ENCODE peak calls at places on chromosome 5, in four cellular contexts. One of them, this sample, is unnamed.

GRCh38 chr5:177596775-177597238 is 3.1 kb upstream of the B4GALT7 start:
- DNase-seq in tibial nerve: no peak
- DNase-seq in CD8-positive, alpha-beta T cell: peak
- DNase-seq in A549: no peak
- DNase-seq in this sample: no peak

GRCh38 chr5:56610093-56610698 is 205.2 kb upstream of the MAP3K1 start:
- DNase-seq in CD8-positive, alpha-beta T cell: no peak
- DNase-seq in tibial nerve: no peak
- DNase-seq in A549: no peak
- DNase-seq in this sample: no peak

GRCh38 chr5:131211669-131212068 is 40.9 kb downstream of the LYRM7 start:
- DNase-seq in tibial nerve: no peak
- DNase-seq in CD8-positive, alpha-beta T cell: no peak
- DNase-seq in A549: no peak
- DNase-seq in this sample: no peak

GRCh38 chr5:163623524-163623923 is 118.1 kb downstream of the MAT2B start:
- DNase-seq in CD8-positive, alpha-beta T cell: no peak
- DNase-seq in A549: no peak
- DNase-seq in tibial nerve: no peak
- DNase-seq in this sample: no peak

GRCh38 chr5:78541058-78541624 is 107.4 kb downstream of the LHFPL2 start:
- DNase-seq in A549: no peak
- DNase-seq in CD8-positive, alpha-beta T cell: no peak
- DNase-seq in tibial nerve: no peak
- DNase-seq in this sample: no peak

GRCh38 chr5:166497705-166498104 is 1793.7 kb upstream of the WWC1 start:
- DNase-seq in CD8-positive, alpha-beta T cell: no peak
- DNase-seq in A549: no peak
- DNase-seq in tibial nerve: no peak
- DNase-seq in this sample: no peak

GRCh38 chr5:139684881-139685749 is 37.0 kb downstream of the CXXC5 start:
- DNase-seq in A549: no peak
- DNase-seq in tibial nerve: no peak
- DNase-seq in CD8-positive, alpha-beta T cell: no peak
- DNase-seq in this sample: peak

GRCh38 chr5:168120416-168121137 is 170.9 kb upstream of the WWC1 start:
- DNase-seq in A549: no peak
- DNase-seq in CD8-positive, alpha-beta T cell: no peak
- DNase-seq in tibial nerve: no peak
- DNase-seq in this sample: no peak

GRCh38 chr5:998975-999501 is 9.6 kb upstream of the NKD2 start:
- DNase-seq in CD8-positive, alpha-beta T cell: no peak
- DNase-seq in tibial nerve: peak
- DNase-seq in A549: no peak
- DNase-seq in this sample: no peak

GRCh38 chr5:141094481-141095262 is at the start of gene PCDHB2:
- DNase-seq in A549: peak
- DNase-seq in tibial nerve: no peak
- DNase-seq in CD8-positive, alpha-beta T cell: no peak
- DNase-seq in this sample: peak

GRCh38 chr5:133742370-133743036 is 130.2 kb upstream of the FSTL4 start:
- DNase-seq in tibial nerve: no peak
- DNase-seq in CD8-positive, alpha-beta T cell: no peak
- DNase-seq in A549: peak
- DNase-seq in this sample: no peak

GRCh38 chr5:68171101-68171558 is 44.4 kb upstream of the PIK3R1 start:
- DNase-seq in tibial nerve: peak
- DNase-seq in CD8-positive, alpha-beta T cell: no peak
- DNase-seq in A549: no peak
- DNase-seq in this sample: peak

GRCh38 chr5:114223866-114224265 is 138.0 kb upstream of the KCNN2 start:
- DNase-seq in tibial nerve: no peak
- DNase-seq in A549: no peak
- DNase-seq in CD8-positive, alpha-beta T cell: no peak
- DNase-seq in this sample: no peak

GRCh38 chr5:31731016-31731415 is 92.1 kb downstream of the PDZD2 start:
- DNase-seq in CD8-positive, alpha-beta T cell: no peak
- DNase-seq in A549: no peak
- DNase-seq in tibial nerve: no peak
- DNase-seq in this sample: no peak

GRCh38 chr5:9544502-9545300 is 1.2 kb downstream of the SEMA5A start:
- DNase-seq in A549: peak
- DNase-seq in CD8-positive, alpha-beta T cell: no peak
- DNase-seq in tibial nerve: peak
- DNase-seq in this sample: peak

GRCh38 chr5:1203968-1204692 is 2.7 kb downstream of the SLC6A19 start:
- DNase-seq in tibial nerve: no peak
- DNase-seq in CD8-positive, alpha-beta T cell: no peak
- DNase-seq in A549: no peak
- DNase-seq in this sample: no peak

GRCh38 chr5:162886717-162887116 is 550.7 kb upstream of the CCNG1 start:
- DNase-seq in tibial nerve: no peak
- DNase-seq in CD8-positive, alpha-beta T cell: no peak
- DNase-seq in A549: no peak
- DNase-seq in this sample: no peak

GRCh38 chr5:5905186-5905585 is 473.2 kb downstream of the MED10 start:
- DNase-seq in tibial nerve: no peak
- DNase-seq in A549: no peak
- DNase-seq in CD8-positive, alpha-beta T cell: no peak
- DNase-seq in this sample: no peak

GRCh38 chr5:1330146-1330846 is 14.6 kb downstream of the CLPTM1L start:
- DNase-seq in A549: no peak
- DNase-seq in tibial nerve: no peak
- DNase-seq in CD8-positive, alpha-beta T cell: no peak
- DNase-seq in this sample: no peak

GRCh38 chr5:179607449-179607931 is 16.0 kb downstream of the HNRNPH1 start:
- DNase-seq in tibial nerve: no peak
- DNase-seq in CD8-positive, alpha-beta T cell: no peak
- DNase-seq in A549: no peak
- DNase-seq in this sample: peak

GRCh38 chr5:161034456-161034855 is 182.4 kb upstream of the ATP10B start:
- DNase-seq in CD8-positive, alpha-beta T cell: no peak
- DNase-seq in A549: no peak
- DNase-seq in tibial nerve: no peak
- DNase-seq in this sample: no peak

GRCh38 chr5:72123764-72124163 is 16.5 kb downstream of the MAP1B start:
- DNase-seq in A549: no peak
- DNase-seq in tibial nerve: no peak
- DNase-seq in CD8-positive, alpha-beta T cell: no peak
- DNase-seq in this sample: no peak

GRCh38 chr5:72121753-72122445 is 14.6 kb downstream of the MAP1B start:
- DNase-seq in A549: no peak
- DNase-seq in CD8-positive, alpha-beta T cell: no peak
- DNase-seq in tibial nerve: no peak
- DNase-seq in this sample: no peak

GRCh38 chr5:72117281-72117680 is 10.0 kb downstream of the MAP1B start:
- DNase-seq in A549: no peak
- DNase-seq in tibial nerve: no peak
- DNase-seq in CD8-positive, alpha-beta T cell: no peak
- DNase-seq in this sample: no peak

GRCh38 chr5:72122619-72123018 is 15.3 kb downstream of the MAP1B start:
- DNase-seq in CD8-positive, alpha-beta T cell: no peak
- DNase-seq in tibial nerve: no peak
- DNase-seq in A549: no peak
- DNase-seq in this sample: no peak

GRCh38 chr5:72121052-72121451 is 13.8 kb downstream of the MAP1B start:
- DNase-seq in A549: no peak
- DNase-seq in tibial nerve: no peak
- DNase-seq in CD8-positive, alpha-beta T cell: no peak
- DNase-seq in this sample: no peak
- H3K4me3 ChIP-seq in A549: no peak
- H3K4me3 ChIP-seq in tibial nerve: no peak
- H3K4me3 ChIP-seq in CD8-positive, alpha-beta T cell: no peak
- H3K4me3 ChIP-seq in this sample: no peak

DNA sequence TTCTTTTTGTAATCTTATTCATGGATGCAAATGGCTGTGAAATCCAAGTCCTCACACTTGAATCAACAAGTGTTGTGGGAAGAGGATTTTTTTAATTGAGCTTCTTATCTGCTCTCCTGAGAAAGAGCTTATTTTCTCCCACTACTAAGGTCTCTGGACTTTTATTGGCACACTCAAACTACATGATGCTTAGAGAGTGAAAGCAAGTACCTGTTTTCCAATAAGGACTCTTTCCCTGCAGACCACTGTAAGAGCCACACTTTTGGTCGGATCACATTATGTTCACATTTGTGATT is 546.4 kb upstream of the ARRDC3 start:
- DNase-seq in CD8-positive, alpha-beta T cell: no peak
- DNase-seq in A549: no peak
- DNase-seq in tibial nerve: no peak
- DNase-seq in this sample: no peak
- TF ChIP-seq CTCF in CD8-positive, alpha-beta T cell: no peak
- TF ChIP-seq CTCF in A549: no peak
- TF ChIP-seq CTCF in tibial nerve: no peak
- TF ChIP-seq CTCF in this sample: no peak

GRCh38 chr5:11364531-11364930 is 539.7 kb downstream of the CTNND2 start:
- DNase-seq in A549: no peak
- DNase-seq in CD8-positive, alpha-beta T cell: no peak
- DNase-seq in tibial nerve: no peak
- DNase-seq in this sample: no peak
- H3K4me3 ChIP-seq in A549: no peak
- H3K4me3 ChIP-seq in CD8-positive, alpha-beta T cell: no peak
- H3K4me3 ChIP-seq in tibial nerve: no peak
- H3K4me3 ChIP-seq in this sample: no peak

DNA sequence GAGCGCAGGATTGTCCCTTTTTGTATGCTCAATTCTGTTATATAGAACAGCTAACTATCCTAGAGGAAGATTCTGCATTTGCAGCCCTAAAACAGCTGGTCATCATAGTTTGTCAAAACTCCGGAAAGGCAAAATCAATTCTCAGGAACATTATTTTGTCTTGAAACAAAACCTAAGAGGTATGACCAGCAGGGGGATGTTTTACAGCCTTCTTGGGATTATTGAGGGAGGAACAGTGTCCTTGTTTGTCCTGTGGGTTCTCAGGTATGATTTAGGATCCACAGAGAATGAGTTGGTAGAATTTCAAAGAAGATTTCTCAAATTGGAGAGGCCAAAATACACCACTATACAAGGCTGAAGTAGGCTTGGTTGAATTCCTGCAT is 136.4 kb downstream of the ZSWIM6 start:
- DNase-seq in A549: no peak
- DNase-seq in tibial nerve: no peak
- DNase-seq in CD8-positive, alpha-beta T cell: no peak
- DNase-seq in this sample: no peak
- TF ChIP-seq CTCF in A549: peak
- TF ChIP-seq CTCF in tibial nerve: no peak
- TF ChIP-seq CTCF in CD8-positive, alpha-beta T cell: no peak
- TF ChIP-seq CTCF in this sample: peak

GRCh38 chr5:159061834-159062530 is 37.7 kb downstream of the EBF1 start:
- DNase-seq in tibial nerve: no peak
- DNase-seq in CD8-positive, alpha-beta T cell: no peak
- DNase-seq in A549: no peak
- DNase-seq in this sample: no peak
- H3K4me3 ChIP-seq in tibial nerve: peak
- H3K4me3 ChIP-seq in CD8-positive, alpha-beta T cell: no peak
- H3K4me3 ChIP-seq in A549: no peak
- H3K4me3 ChIP-seq in this sample: peak

DNA sequence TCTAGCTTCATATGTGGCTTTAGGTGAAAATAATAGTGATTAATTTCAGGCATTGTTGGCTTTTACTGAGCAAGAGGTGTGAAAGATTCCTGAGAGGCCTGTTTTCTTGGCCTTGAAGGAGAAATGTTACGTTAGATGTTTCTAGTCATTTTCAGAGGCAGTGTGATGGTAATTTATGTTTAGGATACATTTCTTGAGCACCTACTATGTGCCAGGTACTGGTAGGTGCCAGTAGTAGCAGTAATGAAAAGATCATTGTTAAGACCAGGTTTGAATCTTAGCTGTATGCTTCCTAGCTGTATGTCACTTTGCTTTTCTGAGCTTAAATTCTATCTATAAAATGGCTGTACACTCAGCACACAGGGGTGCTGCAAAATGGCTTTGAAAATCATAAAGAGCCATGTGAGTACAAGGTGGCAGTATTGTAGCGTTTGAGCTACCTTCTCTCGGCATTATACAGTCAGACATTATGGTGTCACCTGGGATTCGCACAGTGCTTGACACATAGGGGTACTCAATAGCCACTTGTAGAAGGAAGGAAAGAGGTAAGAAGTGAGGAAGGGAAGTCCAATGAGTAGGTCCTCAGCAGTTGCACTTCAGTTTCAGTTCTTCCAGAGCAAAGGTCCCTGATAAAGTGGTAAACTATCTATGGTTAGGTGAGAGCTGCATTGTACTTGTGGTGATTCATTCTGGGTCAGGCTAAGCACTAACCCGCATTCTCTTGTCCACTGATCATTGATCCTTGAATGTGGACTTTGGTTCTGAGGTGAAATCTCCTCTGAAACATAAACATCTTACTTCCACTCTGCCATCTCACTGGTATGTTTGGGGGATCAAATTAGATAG is 166.5 kb upstream of the NR3C1 start:
- DNase-seq in CD8-positive, alpha-beta T cell: no peak
- DNase-seq in tibial nerve: no peak
- DNase-seq in A549: no peak
- DNase-seq in this sample: no peak
- TF ChIP-seq CTCF in CD8-positive, alpha-beta T cell: no peak
- TF ChIP-seq CTCF in tibial nerve: no peak
- TF ChIP-seq CTCF in A549: no peak
- TF ChIP-seq CTCF in this sample: no peak

GRCh38 chr5:135574493-135574892 is 4.3 kb downstream of the CXCL14 start:
- DNase-seq in tibial nerve: no peak
- DNase-seq in CD8-positive, alpha-beta T cell: no peak
- DNase-seq in A549: no peak
- DNase-seq in this sample: no peak

GRCh38 chr5:135576075-135576599 is 2.7 kb downstream of the CXCL14 start:
- DNase-seq in tibial nerve: no peak
- DNase-seq in CD8-positive, alpha-beta T cell: no peak
- DNase-seq in A549: no peak
- DNase-seq in this sample: no peak

GRCh38 chr5:135578305-135578684 is 496 bp downstream of the CXCL14 start:
- DNase-seq in tibial nerve: no peak
- DNase-seq in CD8-positive, alpha-beta T cell: no peak
- DNase-seq in A549: no peak
- DNase-seq in this sample: no peak

GRCh38 chr5:135578685-135579341 is at the start of gene CXCL14:
- DNase-seq in tibial nerve: no peak
- DNase-seq in CD8-positive, alpha-beta T cell: no peak
- DNase-seq in A549: no peak
- DNase-seq in this sample: peak

DNA sequence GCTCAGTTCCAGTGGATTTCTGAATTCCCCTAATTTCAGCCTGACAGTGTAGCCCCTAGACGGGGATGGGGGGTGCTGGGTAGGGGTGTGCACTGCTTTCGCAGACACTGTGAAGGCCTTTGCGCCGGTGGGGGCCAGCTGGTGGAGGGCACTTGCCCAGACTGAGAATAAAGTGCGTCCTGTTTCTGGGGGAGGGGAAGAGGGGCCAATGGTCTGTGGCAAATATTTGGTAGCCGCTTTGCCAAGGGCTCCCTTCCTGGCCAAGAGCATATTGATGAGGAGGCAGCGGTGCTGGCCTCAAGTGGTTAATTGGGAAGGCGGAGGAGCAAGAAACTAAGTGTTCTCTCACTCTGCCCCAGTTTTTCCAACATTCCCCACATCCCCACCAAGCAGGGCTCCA is 1.4 kb downstream of the CXCL14 start:
- DNase-seq in A549: no peak
- DNase-seq in CD8-positive, alpha-beta T cell: no peak
- DNase-seq in tibial nerve: no peak
- DNase-seq in this sample: no peak
- H3K4me3 ChIP-seq in A549: no peak
- H3K4me3 ChIP-seq in CD8-positive, alpha-beta T cell: no peak
- H3K4me3 ChIP-seq in tibial nerve: peak
- H3K4me3 ChIP-seq in this sample: peak

This sample was measured in psoas muscle.